ENCODE peak calls at places on chromosome 2, in five cellular contexts. P, F, G, H and E are unnamed samples.

GRCh38 chr2:174399171-174399570 is 3.6 kb downstream of the SCRN3 start:
- DNase-seq in P (no peak), F (no peak), G (peak; percentile 42), H (no peak), E (no peak)

GRCh38 chr2:127697482-127698180 is 3.7 kb upstream of the SFT2D3 start:
- DNase-seq in P (no peak), F (no peak), G (no peak), H (no peak), E (no peak)

GRCh38 chr2:84077504-84077903 is 381.6 kb downstream of the SUCLG1 start:
- DNase-seq in P (no peak), F (peak; percentile 2), G (peak; percentile 1), H (peak; percentile 67), E (peak; percentile 48)

GRCh38 chr2:217291259-217291658 is 431.4 kb upstream of the TNP1 start:
- DNase-seq in P (no peak), F (no peak), G (no peak), H (no peak), E (no peak)

GRCh38 chr2:29066271-29066860 is 8.0 kb downstream of the PCARE start:
- DNase-seq in P (no peak), F (peak; percentile 79), G (peak; percentile 61), H (peak; percentile 72), E (no peak)

GRCh38 chr2:130346041-130346740 is 3.5 kb downstream of the IMP4 start:
- DNase-seq in P (no peak), F (no peak), G (no peak), H (no peak), E (no peak)

GRCh38 chr2:132757676-132758075 is 87.7 kb upstream of the LYPD1 start:
- DNase-seq in P (no peak), F (peak; percentile 5), G (peak; percentile 37), H (no peak), E (no peak)

GRCh38 chr2:48452108-48452507 is 77.8 kb upstream of the STON1 start:
- DNase-seq in P (no peak), F (no peak), G (no peak), H (no peak), E (no peak)

GRCh38 chr2:69385443-69386151 is 1.4 kb downstream of the GFPT1 start:
- DNase-seq in P (no peak), F (peak; percentile 61), G (peak; percentile 78), H (peak; percentile 31), E (peak; percentile 29)

GRCh38 chr2:214005337-214005736 is 405.5 kb upstream of the VWC2L start:
- DNase-seq in P (no peak), F (peak; percentile 53), G (no peak), H (peak; percentile 45), E (no peak)

GRCh38 chr2:182907081-182907830 is 40.8 kb upstream of the FRZB start:
- DNase-seq in P (no peak), F (no peak), G (no peak), H (no peak), E (no peak)

GRCh38 chr2:204060896-204061640 is 124.5 kb downstream of the ICOS start:
- DNase-seq in P (no peak), F (no peak), G (no peak), H (no peak), E (no peak)

GRCh38 chr2:52904511-52904910 is 863.1 kb upstream of the CHAC2 start:
- DNase-seq in P (no peak), F (no peak), G (no peak), H (no peak), E (peak; percentile 18)

GRCh38 chr2:236049981-236050380 is 118.2 kb downstream of the GBX2 start:
- DNase-seq in P (no peak), F (no peak), G (no peak), H (no peak), E (no peak)

GRCh38 chr2:38690499-38691420 is 24.8 kb downstream of the GALM start:
- DNase-seq in P (no peak), F (peak; percentile 82), G (peak; percentile 90), H (peak; percentile 84), E (peak; percentile 46)

GRCh38 chr2:10987861-10988260 is 76.1 kb downstream of the KCNF1 start:
- DNase-seq in P (no peak), F (no peak), G (no peak), H (no peak), E (no peak)

GRCh38 chr2:156517419-156517818 is 81.2 kb downstream of the GPD2 start:
- DNase-seq in P (no peak), F (peak; percentile 47), G (no peak), H (no peak), E (no peak)

GRCh38 chr2:135798762-135799161 is 38.2 kb downstream of the LCT start:
- DNase-seq in P (no peak), F (no peak), G (no peak), H (no peak), E (no peak)

GRCh38 chr2:239190921-239191885 is 209.6 kb downstream of the HDAC4 start:
- DNase-seq in P (peak; percentile 18), F (no peak), G (no peak), H (no peak), E (no peak)

GRCh38 chr2:181368036-181368435 is 89.2 kb upstream of the ITGA4 start:
- DNase-seq in P (no peak), F (no peak), G (no peak), H (no peak), E (no peak)

GRCh38 chr2:12501469-12502147 is 215.1 kb upstream of the TRIB2 start:
- DNase-seq in P (no peak), F (no peak), G (no peak), H (no peak), E (no peak)

GRCh38 chr2:237432484-237433092 is 18.6 kb upstream of the COL6A3 start:
- DNase-seq in P (no peak), F (peak; percentile 81), G (peak; percentile 88), H (peak; percentile 92), E (peak; percentile 61)

GRCh38 chr2:105140237-105140568 is 101.3 kb upstream of the GPR45 start:
- DNase-seq in P (no peak), F (no peak), G (no peak), H (no peak), E (no peak)

GRCh38 chr2:26222976-26223375 is 21.5 kb downstream of the HADHA start:
- DNase-seq in P (no peak), F (no peak), G (no peak), H (no peak), E (no peak)

GRCh38 chr2:44776924-44777480 is 164.5 kb upstream of the SIX3 start:
- DNase-seq in P (no peak), F (no peak), G (no peak), H (no peak), E (no peak)

GRCh38 chr2:33375054-33375453 is 101.4 kb upstream of the RASGRP3 start:
- DNase-seq in P (no peak), F (peak; percentile 49), G (peak; percentile 66), H (peak; percentile 59), E (no peak)

GRCh38 chr2:223046470-223047053 is 5.4 kb upstream of the KCNE4 start:
- DNase-seq in P (no peak), F (no peak), G (peak; percentile 82), H (no peak), E (no peak)

GRCh38 chr2:136957044-136957443 is 191.7 kb downstream of the THSD7B start:
- DNase-seq in P (no peak), F (no peak), G (no peak), H (no peak), E (no peak)

GRCh38 chr2:22991844-22992243 is 393.1 kb upstream of the KLHL29 start:
- DNase-seq in P (no peak), F (no peak), G (no peak), H (no peak), E (no peak)

GRCh38 chr2:128734521-128735295 is 416.0 kb upstream of the HS6ST1 start:
- DNase-seq in P (no peak), F (peak; percentile 70), G (no peak), H (no peak), E (no peak)

GRCh38 chr2:26537069-26537825 is 59.3 kb upstream of the OTOF start:
- DNase-seq in P (no peak), F (no peak), G (no peak), H (no peak), E (no peak)

GRCh38 chr2:41723531-41723930 is 324.3 kb upstream of the PKDCC start:
- DNase-seq in P (no peak), F (no peak), G (no peak), H (no peak), E (no peak)

GRCh38 chr2:170816499-170817246 is at the start of gene GAD1:
- DNase-seq in P (peak; percentile 81), F (peak; percentile 50), G (peak; percentile 76), H (peak; percentile 86), E (peak; percentile 87)

GRCh38 chr2:240723851-240724250 is 32.2 kb downstream of the AQP12A start:
- DNase-seq in P (no peak), F (no peak), G (no peak), H (no peak), E (no peak)
- TF ChIP-seq CTCF in P (no peak), F (no peak), G (no peak), H (no peak), E (no peak)

GRCh38 chr2:184119920-184120820 is 478.2 kb upstream of the ZNF804A start:
- DNase-seq in P (no peak), F (no peak), G (no peak), H (no peak), E (no peak)

DNA sequence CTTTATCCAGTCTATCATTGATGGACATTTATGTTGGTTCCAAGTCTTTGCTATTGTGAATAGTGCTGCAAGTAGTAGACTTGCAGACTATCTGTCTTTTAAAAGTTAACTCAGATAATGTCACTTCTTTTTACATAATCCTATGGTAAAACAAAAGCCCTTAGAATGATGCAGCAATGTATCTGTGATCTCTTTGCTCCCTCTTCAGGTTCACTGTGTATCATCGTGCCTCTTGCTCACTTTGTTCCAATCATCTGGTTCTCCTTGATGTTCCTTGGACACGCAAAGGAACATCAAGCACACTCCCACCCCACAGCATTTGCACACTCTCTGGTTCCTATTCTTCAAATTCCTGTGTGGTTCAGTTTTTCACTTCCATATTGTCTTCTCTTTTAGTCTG is 472.5 kb upstream of the ZNF804A start:
- DNase-seq in P (no peak), F (no peak), G (no peak), H (peak; percentile 4), E (no peak)
- TF ChIP-seq CTCF in P (no peak), F (no peak), G (no peak), H (no peak), E (no peak)

DNA sequence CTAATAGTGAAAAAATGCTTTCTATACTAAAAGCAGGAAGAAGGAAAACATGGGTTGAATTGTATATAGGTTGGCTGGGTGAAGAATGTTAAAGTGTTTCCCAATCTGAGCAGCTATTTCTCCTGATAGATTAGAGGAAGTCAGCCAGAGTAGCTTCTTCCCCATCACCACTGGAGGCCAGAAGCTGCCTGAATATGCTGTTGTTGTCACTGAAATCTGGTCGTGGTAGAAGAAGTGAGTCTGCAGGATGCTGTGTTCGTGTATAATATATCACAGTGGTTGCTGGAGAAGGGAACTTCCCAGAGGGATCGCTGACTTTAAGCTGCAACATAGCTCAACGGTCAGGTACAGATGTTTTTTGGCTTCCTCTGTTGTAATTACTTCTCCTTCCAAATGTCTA is 247.5 kb upstream of the LRATD1 start:
- DNase-seq in P (no peak), F (no peak), G (peak; percentile 43), H (no peak), E (no peak)
- TF ChIP-seq CTCF in P (no peak), F (no peak), G (peak; percentile 49), H (no peak), E (no peak)

DNA sequence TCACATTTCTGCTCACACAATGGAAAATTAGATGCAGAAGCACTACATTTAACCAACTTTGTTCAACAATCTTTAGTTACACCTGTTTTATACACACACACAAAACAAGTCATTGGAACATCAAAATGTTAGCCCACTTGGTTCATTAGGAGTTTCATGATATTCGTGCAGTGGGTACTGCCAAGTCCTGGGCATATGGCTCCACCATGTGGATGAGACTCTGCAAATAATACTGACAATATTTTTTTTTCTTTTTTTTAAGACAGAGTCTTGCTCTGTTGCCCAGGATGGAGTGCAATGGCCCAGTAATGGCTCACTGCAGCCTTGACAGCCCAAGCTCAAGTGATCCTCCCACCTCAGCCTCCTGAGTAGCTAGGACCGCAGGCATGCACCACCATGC is 34.5 kb upstream of the GRB14 start:
- DNase-seq in P (no peak), F (peak; percentile 22), G (no peak), H (peak; percentile 38), E (peak; percentile 5)
- TF ChIP-seq CTCF in P (no peak), F (no peak), G (peak; percentile 11), H (no peak), E (no peak)